ENCODE peak calls at places on chromosomes 2 and 18, in six cellular contexts. One of them, this sample, is unnamed.

GRCh38 chr18:13608791-13609552 is 117.4 kb downstream of the FAM210A start:
- DNase-seq in AG09319: no peak
- DNase-seq in pancreas: no peak
- DNase-seq in WTC11: no peak
- DNase-seq in upper lobe of right lung: peak; percentile 61
- DNase-seq in fibroblast of mammary gland: no peak
- DNase-seq in this sample: no peak

GRCh38 chr2:216013080-216013909 is at the start of gene MREG:
- DNase-seq in AG09319: peak; percentile 27
- DNase-seq in pancreas: peak; percentile 90
- DNase-seq in WTC11: peak; percentile 90
- DNase-seq in upper lobe of right lung: peak; percentile 90
- DNase-seq in fibroblast of mammary gland: peak; percentile 61
- DNase-seq in this sample: peak; percentile 49

GRCh38 chr2:152505495-152505906 is 170.5 kb downstream of the FMNL2 start:
- DNase-seq in AG09319: no peak
- DNase-seq in pancreas: no peak
- DNase-seq in WTC11: no peak
- DNase-seq in upper lobe of right lung: peak; percentile 73
- DNase-seq in fibroblast of mammary gland: peak; percentile 89
- DNase-seq in this sample: no peak

GRCh38 chr2:208579678-208580077 is 173.1 kb downstream of the PTH2R start:
- DNase-seq in AG09319: no peak
- DNase-seq in pancreas: no peak
- DNase-seq in WTC11: no peak
- DNase-seq in upper lobe of right lung: no peak
- DNase-seq in fibroblast of mammary gland: no peak
- DNase-seq in this sample: no peak

GRCh38 chr2:95271381-95271971 is 2.8 kb upstream of the PROM2 start:
- DNase-seq in AG09319: no peak
- DNase-seq in pancreas: peak; percentile 36
- DNase-seq in WTC11: peak; percentile 4
- DNase-seq in upper lobe of right lung: no peak
- DNase-seq in fibroblast of mammary gland: no peak
- DNase-seq in this sample: no peak

GRCh38 chr2:226136739-226137138 is 662.9 kb downstream of the IRS1 start:
- DNase-seq in AG09319: no peak
- DNase-seq in pancreas: no peak
- DNase-seq in WTC11: no peak
- DNase-seq in upper lobe of right lung: no peak
- DNase-seq in fibroblast of mammary gland: no peak
- DNase-seq in this sample: no peak

GRCh38 chr2:142131016-142131714 is at the start of gene LRP1B:
- DNase-seq in AG09319: no peak
- DNase-seq in pancreas: peak; percentile 53
- DNase-seq in WTC11: peak; percentile 33
- DNase-seq in upper lobe of right lung: peak; percentile 54
- DNase-seq in fibroblast of mammary gland: peak; percentile 15
- DNase-seq in this sample: no peak

GRCh38 chr2:55017880-55018279 is 32.4 kb downstream of the RTN4 start:
- DNase-seq in AG09319: no peak
- DNase-seq in pancreas: no peak
- DNase-seq in WTC11: no peak
- DNase-seq in upper lobe of right lung: no peak
- DNase-seq in fibroblast of mammary gland: no peak
- DNase-seq in this sample: no peak

GRCh38 chr2:241974851-241975592 is 105.5 kb downstream of the RTP5 start:
- DNase-seq in AG09319: no peak
- DNase-seq in pancreas: no peak
- DNase-seq in WTC11: no peak
- DNase-seq in upper lobe of right lung: no peak
- DNase-seq in fibroblast of mammary gland: no peak
- DNase-seq in this sample: no peak

GRCh38 chr2:20011276-20012031 is 1.0 kb downstream of the MATN3 start:
- DNase-seq in AG09319: no peak
- DNase-seq in pancreas: no peak
- DNase-seq in WTC11: no peak
- DNase-seq in upper lobe of right lung: no peak
- DNase-seq in fibroblast of mammary gland: no peak
- DNase-seq in this sample: no peak

GRCh38 chr2:45244928-45245327 is 235.7 kb upstream of the SIX2 start:
- DNase-seq in AG09319: no peak
- DNase-seq in pancreas: no peak
- DNase-seq in WTC11: no peak
- DNase-seq in upper lobe of right lung: no peak
- DNase-seq in fibroblast of mammary gland: no peak
- DNase-seq in this sample: no peak

GRCh38 chr2:144660518-144661316 is 140.8 kb upstream of the ZEB2 start:
- DNase-seq in AG09319: no peak
- DNase-seq in pancreas: no peak
- DNase-seq in WTC11: no peak
- DNase-seq in upper lobe of right lung: no peak
- DNase-seq in fibroblast of mammary gland: peak; percentile 44
- DNase-seq in this sample: no peak

GRCh38 chr2:173214213-173214612 is 138.6 kb downstream of the MAP3K20 start:
- DNase-seq in AG09319: no peak
- DNase-seq in pancreas: no peak
- DNase-seq in WTC11: no peak
- DNase-seq in upper lobe of right lung: no peak
- DNase-seq in fibroblast of mammary gland: peak; percentile 62
- DNase-seq in this sample: no peak

GRCh38 chr2:178628590-178628989 is 148.3 kb downstream of the PLEKHA3 start:
- DNase-seq in AG09319: no peak
- DNase-seq in pancreas: no peak
- DNase-seq in WTC11: no peak
- DNase-seq in upper lobe of right lung: no peak
- DNase-seq in fibroblast of mammary gland: no peak
- DNase-seq in this sample: no peak

DNA sequence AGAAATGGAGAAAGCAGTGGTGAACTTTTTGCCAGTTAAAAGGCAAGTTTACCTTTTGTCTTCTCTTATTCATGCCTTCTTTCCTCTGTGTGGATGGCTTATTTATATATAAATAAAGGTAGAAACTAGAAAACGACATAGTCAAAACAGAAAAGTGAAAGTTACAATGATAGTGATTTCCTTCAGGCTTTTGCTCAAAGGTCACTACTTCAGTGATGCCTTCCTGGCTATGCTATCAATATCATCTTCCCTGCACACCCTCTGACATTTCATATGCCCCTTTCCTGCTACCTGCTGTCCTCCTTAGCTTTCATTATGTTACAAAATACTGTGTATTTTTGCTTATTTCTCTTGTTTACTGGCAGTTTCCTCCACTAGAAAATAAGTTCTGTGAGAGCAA is 132.0 kb upstream of the NOSTRIN start:
- DNase-seq in AG09319: no peak
- DNase-seq in pancreas: no peak
- DNase-seq in WTC11: no peak
- DNase-seq in upper lobe of right lung: no peak
- DNase-seq in fibroblast of mammary gland: no peak
- DNase-seq in this sample: no peak
- TF ChIP-seq CTCF in AG09319: no peak
- TF ChIP-seq CTCF in pancreas: no peak
- TF ChIP-seq CTCF in WTC11: no peak
- TF ChIP-seq CTCF in upper lobe of right lung: no peak
- TF ChIP-seq CTCF in fibroblast of mammary gland: no peak
- TF ChIP-seq CTCF in this sample: no peak

DNA sequence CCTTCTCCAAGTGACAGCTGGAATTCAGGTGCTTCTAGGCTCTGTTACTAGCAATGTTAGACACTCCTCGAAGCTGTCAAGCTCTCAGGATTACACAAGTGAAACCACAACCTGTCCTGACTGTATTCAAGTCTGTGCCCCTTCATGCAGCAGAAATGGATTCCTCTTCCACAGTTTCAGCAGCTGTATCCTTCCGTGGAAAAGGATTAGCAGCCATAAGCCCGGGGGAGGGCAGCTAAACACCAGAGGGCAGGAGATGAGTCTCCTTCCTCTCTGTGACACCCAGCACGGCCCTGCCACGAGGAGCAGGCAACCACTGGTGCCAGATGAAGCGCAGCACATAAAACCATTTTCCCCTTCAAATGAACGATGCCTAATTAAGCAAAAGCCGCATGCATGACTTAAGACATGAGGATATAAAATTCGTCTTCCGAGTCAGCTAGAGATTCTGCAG is 1.2 kb downstream of the ST3GAL5 start:
- DNase-seq in AG09319: no peak
- DNase-seq in pancreas: peak; percentile 69
- DNase-seq in WTC11: no peak
- DNase-seq in upper lobe of right lung: peak; percentile 78
- DNase-seq in fibroblast of mammary gland: peak; percentile 34
- DNase-seq in this sample: no peak
- TF ChIP-seq CTCF in AG09319: peak; percentile 44
- TF ChIP-seq CTCF in pancreas: no peak
- TF ChIP-seq CTCF in WTC11: no peak
- TF ChIP-seq CTCF in upper lobe of right lung: peak; percentile 37
- TF ChIP-seq CTCF in fibroblast of mammary gland: peak; percentile 18
- TF ChIP-seq CTCF in this sample: no peak

GRCh38 chr2:203016716-203017115 is 2.0 kb downstream of the NBEAL1 start:
- DNase-seq in AG09319: no peak
- DNase-seq in pancreas: no peak
- DNase-seq in WTC11: no peak
- DNase-seq in upper lobe of right lung: no peak
- DNase-seq in fibroblast of mammary gland: no peak
- DNase-seq in this sample: no peak

GRCh38 chr2:203018181-203018580 is 3.5 kb downstream of the NBEAL1 start:
- DNase-seq in AG09319: no peak
- DNase-seq in pancreas: no peak
- DNase-seq in WTC11: no peak
- DNase-seq in upper lobe of right lung: no peak
- DNase-seq in fibroblast of mammary gland: peak; percentile 38
- DNase-seq in this sample: no peak

GRCh38 chr2:203022751-203023150 is 8.1 kb downstream of the NBEAL1 start:
- DNase-seq in AG09319: no peak
- DNase-seq in pancreas: no peak
- DNase-seq in WTC11: no peak
- DNase-seq in upper lobe of right lung: no peak
- DNase-seq in fibroblast of mammary gland: peak; percentile 41
- DNase-seq in this sample: no peak

GRCh38 chr2:203021986-203022385 is 7.3 kb downstream of the NBEAL1 start:
- DNase-seq in AG09319: no peak
- DNase-seq in pancreas: no peak
- DNase-seq in WTC11: no peak
- DNase-seq in upper lobe of right lung: no peak
- DNase-seq in fibroblast of mammary gland: no peak
- DNase-seq in this sample: no peak

DNA sequence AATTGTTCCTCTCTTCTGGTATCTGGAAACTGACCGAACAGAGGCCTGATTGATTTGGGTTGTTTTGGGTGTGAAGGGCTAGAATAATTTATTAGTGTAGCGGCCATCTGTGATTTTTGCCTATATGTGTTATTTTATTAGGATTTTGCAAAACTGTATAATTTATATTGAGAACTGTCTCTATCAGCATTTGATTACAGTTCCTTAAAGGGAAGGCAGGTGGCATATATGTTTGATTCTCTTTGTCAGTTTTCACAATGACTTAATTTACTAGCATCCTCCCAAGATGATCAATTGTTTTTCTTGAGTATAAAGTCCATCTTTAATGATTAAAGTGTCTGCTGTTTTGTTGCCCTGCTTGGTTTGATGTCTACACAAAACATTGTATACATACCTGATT is 4.5 kb downstream of the NBEAL1 start:
- DNase-seq in AG09319: no peak
- DNase-seq in pancreas: no peak
- DNase-seq in WTC11: no peak
- DNase-seq in upper lobe of right lung: no peak
- DNase-seq in fibroblast of mammary gland: no peak
- DNase-seq in this sample: no peak
- TF ChIP-seq CTCF in AG09319: no peak
- TF ChIP-seq CTCF in pancreas: no peak
- TF ChIP-seq CTCF in WTC11: no peak
- TF ChIP-seq CTCF in upper lobe of right lung: no peak
- TF ChIP-seq CTCF in fibroblast of mammary gland: no peak
- TF ChIP-seq CTCF in this sample: no peak

GRCh38 chr2:50674876-50675275 is 357.1 kb downstream of the NRXN1 start:
- DNase-seq in AG09319: no peak
- DNase-seq in pancreas: no peak
- DNase-seq in WTC11: peak; percentile 45
- DNase-seq in upper lobe of right lung: no peak
- DNase-seq in fibroblast of mammary gland: no peak
- DNase-seq in this sample: no peak
- TF ChIP-seq CTCF in AG09319: no peak
- TF ChIP-seq CTCF in pancreas: no peak
- TF ChIP-seq CTCF in WTC11: peak; percentile 28
- TF ChIP-seq CTCF in upper lobe of right lung: no peak
- TF ChIP-seq CTCF in fibroblast of mammary gland: no peak
- TF ChIP-seq CTCF in this sample: no peak